ENCODE peak calls at places on chromosomes 5 and 9, in seven cellular contexts. M is MM.1S; S is naive thymus-derived CD8-positive, alpha-beta T cell; R is AG08395; E is hepatocyte; W is GM04504; Z is AG20443. I is an unnamed sample.

GRCh38 chr9:87676976-87677775 is 48.7 kb upstream of the CTSL start:
- DNase-seq in E (peak; percentile 5), S (no peak), R (peak; percentile 31), M (no peak), Z (peak; percentile 33), W (no peak), I (no peak)

GRCh38 chr9:105064248-105065118 is 136.5 kb upstream of the ABCA1 start:
- DNase-seq in W (peak; percentile 94), E (peak; percentile 95), M (no peak), S (no peak), R (peak; percentile 95), Z (peak; percentile 94), I (no peak)

GRCh38 chr5:156147251-156147947 is 179.6 kb upstream of the SGCD start:
- DNase-seq in S (no peak), M (no peak), R (peak; percentile 61), E (peak; percentile 11), W (peak; percentile 72), Z (peak; percentile 55), I (no peak)

GRCh38 chr9:79053613-79054012 is 518.2 kb upstream of the TLE4 start:
- DNase-seq in Z (no peak), S (no peak), R (no peak), W (no peak), M (no peak), E (no peak), I (no peak)

GRCh38 chr5:181219262-181220177 is 3.6 kb upstream of the TRIM41 start:
- DNase-seq in E (no peak), R (no peak), M (peak; percentile 2), W (no peak), Z (no peak), S (no peak), I (no peak)

GRCh38 chr5:155620819-155621410 is 607.4 kb downstream of the KIF4B start:
- DNase-seq in W (no peak), S (no peak), R (no peak), Z (no peak), E (no peak), M (no peak), I (no peak)

GRCh38 chr5:54701179-54701578 is 183.6 kb downstream of the SNX18 start:
- DNase-seq in E (peak; percentile 58), W (peak; percentile 80), R (peak; percentile 88), S (no peak), M (no peak), Z (peak; percentile 86), I (no peak)

GRCh38 chr5:173498871-173499470 is 117.5 kb downstream of the BOD1 start:
- DNase-seq in M (no peak), S (no peak), W (no peak), Z (no peak), E (no peak), R (no peak), I (no peak)

GRCh38 chr9:124480621-124480981 is 26.6 kb downstream of the NR5A1 start:
- DNase-seq in M (peak; percentile 21), S (no peak), Z (peak; percentile 77), R (peak; percentile 37), W (no peak), E (peak; percentile 56), I (no peak)

GRCh38 chr5:42995152-42995751 is 44.9 kb downstream of the ANXA2R start:
- DNase-seq in W (no peak), E (no peak), Z (no peak), M (no peak), R (no peak), S (no peak), I (no peak)

GRCh38 chr5:56498759-56499395 is 265.7 kb upstream of the ANKRD55 start:
- DNase-seq in S (no peak), M (no peak), W (no peak), Z (no peak), E (no peak), R (no peak), I (no peak)

GRCh38 chr9:98379572-98379971 is 124.1 kb upstream of the TBC1D2 start:
- DNase-seq in S (no peak), R (no peak), E (no peak), W (no peak), Z (no peak), M (no peak), I (no peak)

GRCh38 chr5:145218982-145219381 is 616.2 kb downstream of the PRELID2 start:
- DNase-seq in Z (no peak), E (no peak), R (no peak), S (no peak), W (no peak), M (no peak), I (no peak)

GRCh38 chr9:130661461-130662098 is 2.8 kb upstream of the PRDM12 start:
- DNase-seq in E (no peak), M (no peak), R (no peak), W (no peak), Z (no peak), S (no peak), I (no peak)

GRCh38 chr5:78526049-78526525 is 122.5 kb downstream of the LHFPL2 start:
- DNase-seq in E (no peak), S (no peak), R (peak; percentile 62), W (peak; percentile 76), Z (peak; percentile 70), M (no peak), I (no peak)

GRCh38 chr5:157665467-157666085 is 5.8 kb upstream of the C5orf52 start:
- DNase-seq in S (no peak), W (peak; percentile 51), M (no peak), E (peak; percentile 53), Z (peak; percentile 79), R (peak; percentile 79), I (no peak)

GRCh38 chr5:96248152-96248551 is 184.9 kb downstream of the PCSK1 start:
- DNase-seq in E (no peak), R (no peak), S (no peak), W (no peak), M (no peak), Z (no peak), I (no peak)

GRCh38 chr9:72415163-72415562 is 50.2 kb upstream of the ZFAND5 start:
- DNase-seq in M (no peak), S (no peak), Z (no peak), R (no peak), E (no peak), W (no peak), I (no peak)

GRCh38 chr5:72651779-72652178 is 144.6 kb upstream of the ZNF366 start:
- DNase-seq in W (no peak), E (no peak), R (no peak), Z (no peak), M (no peak), S (no peak), I (no peak)

GRCh38 chr9:121309833-121310425 is 42.0 kb downstream of the GSN start:
- DNase-seq in W (no peak), R (no peak), M (no peak), S (no peak), E (no peak), Z (no peak), I (no peak)

GRCh38 chr9:113042884-113043657 is 13.5 kb downstream of the ZFP37 start:
- DNase-seq in M (no peak), S (no peak), R (no peak), W (no peak), Z (no peak), E (no peak), I (no peak)

GRCh38 chr5:143026380-143026779 is 256.2 kb downstream of the ARHGAP26 start:
- DNase-seq in R (no peak), S (no peak), E (no peak), Z (no peak), W (no peak), M (no peak), I (no peak)

GRCh38 chr5:55333811-55334210 is 26.0 kb downstream of the MTREX start:
- DNase-seq in S (no peak), M (no peak), R (no peak), E (no peak), Z (no peak), W (no peak), I (no peak)

GRCh38 chr5:13932561-13932960 is 11.9 kb downstream of the DNAH5 start:
- DNase-seq in W (no peak), R (no peak), Z (no peak), M (no peak), S (no peak), E (no peak), I (no peak)

GRCh38 chr5:119828536-119828935 is 199.2 kb downstream of the FAM170A start:
- DNase-seq in M (no peak), W (no peak), R (no peak), S (no peak), Z (no peak), E (no peak), I (no peak)

GRCh38 chr5:154806176-154806575 is 44.2 kb downstream of the FAXDC2 start:
- DNase-seq in W (no peak), M (no peak), S (no peak), E (no peak), R (no peak), Z (no peak), I (no peak)

GRCh38 chr5:141677415-141677814 is 4.6 kb downstream of the ARAP3 start:
- DNase-seq in E (no peak), S (no peak), M (no peak), R (no peak), W (no peak), Z (no peak), I (no peak)

GRCh38 chr5:167814828-167815227 is 476.6 kb upstream of the WWC1 start:
- DNase-seq in Z (peak; percentile 93), S (no peak), R (peak; percentile 95), M (no peak), E (no peak), W (peak; percentile 97), I (no peak)

I was measured in effector CD8-positive, alpha-beta T cell.